ENCODE peak calls at places on chromosomes 7 and 10, in eight cellular contexts. N is effector memory CD8-positive, alpha-beta T cell; O is naive thymus-derived CD4-positive, alpha-beta T cell; L is putamen; F is nucleus accumbens; G is effector memory CD4-positive, alpha-beta T cell; W is pons; K is mesothelial cell of epicardium. U is an unnamed sample.

GRCh38 chr10:114507449-114507848 is 103.1 kb upstream of the AFAP1L2 start:
- DNase-seq in L (no peak), F (no peak), W (no peak), K (peak; percentile 34), O (no peak), G (no peak), N (no peak), U (no peak)

GRCh38 chr7:50372921-50373320 is 68.4 kb downstream of the IKZF1 start:
- DNase-seq in F (no peak), W (no peak), G (no peak), K (no peak), L (no peak), O (no peak), N (no peak), U (no peak)

GRCh38 chr7:17279081-17279480 is 19.4 kb upstream of the AHR start:
- DNase-seq in N (no peak), O (no peak), G (no peak), L (no peak), F (no peak), K (no peak), W (no peak), U (no peak)

GRCh38 chr10:60130130-60130579 is 223.8 kb upstream of the CCDC6 start:
- DNase-seq in L (no peak), G (no peak), O (no peak), F (no peak), W (no peak), N (no peak), K (no peak), U (no peak)

GRCh38 chr7:127824682-127825081 is 172.7 kb downstream of the SND1 start:
- DNase-seq in K (no peak), W (no peak), G (no peak), F (no peak), L (no peak), O (no peak), N (no peak), U (no peak)

GRCh38 chr7:73681031-73681430 is 2.2 kb downstream of the DNAJC30 start:
- DNase-seq in W (no peak), N (no peak), O (no peak), K (no peak), F (no peak), G (no peak), L (no peak), U (no peak)

GRCh38 chr7:69656077-69656476 is 57.8 kb downstream of the AUTS2 start:
- DNase-seq in L (no peak), N (no peak), W (no peak), O (no peak), K (no peak), G (no peak), F (no peak), U (no peak)

GRCh38 chr10:50653142-50653541 is 29.4 kb upstream of the SGMS1 start:
- DNase-seq in N (peak; percentile 30), F (peak; percentile 20), K (no peak), L (peak; percentile 18), W (peak; percentile 59), O (no peak), G (no peak), U (no peak)

GRCh38 chr10:113666682-113667252 is 2.9 kb upstream of the NRAP start:
- DNase-seq in K (no peak), N (no peak), W (no peak), F (no peak), O (no peak), L (no peak), G (no peak), U (no peak)

GRCh38 chr7:33982425-33982786 is 77.1 kb downstream of the BMPER start:
- DNase-seq in W (no peak), G (no peak), F (no peak), L (no peak), O (no peak), K (no peak), N (no peak), U (no peak)

GRCh38 chr10:3759397-3759796 is 25.6 kb downstream of the KLF6 start:
- DNase-seq in K (no peak), W (no peak), O (no peak), N (no peak), F (no peak), L (no peak), G (no peak), U (no peak)

GRCh38 chr7:26153246-26153822 is 1.3 kb downstream of the NFE2L3 start:
- DNase-seq in G (no peak), L (no peak), F (no peak), N (no peak), K (no peak), W (no peak), O (no peak), U (no peak)

GRCh38 chr10:123250640-123251039 is 96.4 kb downstream of the BUB3 start:
- DNase-seq in W (no peak), L (no peak), N (no peak), O (no peak), F (no peak), G (no peak), K (no peak), U (no peak)

GRCh38 chr10:30080161-30080560 is 20.8 kb upstream of the JCAD start:
- DNase-seq in O (no peak), K (no peak), F (no peak), W (no peak), N (no peak), G (no peak), L (no peak), U (no peak)

GRCh38 chr7:137626469-137627067 is 220.2 kb downstream of the DGKI start:
- DNase-seq in O (no peak), N (peak; percentile 1), G (peak; percentile 0), L (peak; percentile 26), K (peak; percentile 34), W (peak; percentile 79), F (peak; percentile 39), U (no peak)

GRCh38 chr10:58696736-58697135 is 184.1 kb downstream of the BICC1 start:
- DNase-seq in O (no peak), W (no peak), K (no peak), G (no peak), N (no peak), F (no peak), L (no peak), U (no peak)

GRCh38 chr7:102446387-102447156 is 13.2 kb downstream of the ORAI2 start:
- DNase-seq in W (no peak), N (no peak), O (no peak), L (no peak), F (no peak), G (no peak), K (no peak), U (no peak)

GRCh38 chr7:37445064-37445723 is 3.5 kb downstream of the ELMO1 start:
- DNase-seq in W (peak; percentile 79), G (no peak), O (no peak), L (no peak), K (no peak), F (no peak), N (no peak), U (no peak)

GRCh38 chr7:83655951-83656556 is 7.1 kb upstream of the SEMA3E start:
- DNase-seq in K (no peak), L (peak; percentile 15), F (peak; percentile 6), N (no peak), O (no peak), W (peak; percentile 58), G (no peak), U (no peak)

GRCh38 chr7:75819711-75820110 is 6.1 kb upstream of the CCL24 start:
- DNase-seq in O (no peak), F (no peak), N (no peak), W (no peak), L (no peak), G (no peak), K (no peak), U (no peak)

GRCh38 chr7:114416089-114416990 is 1.7 kb downstream of the FOXP2 start:
- DNase-seq in F (no peak), K (no peak), N (no peak), L (no peak), G (no peak), O (no peak), W (no peak), U (no peak)

GRCh38 chr10:500876-501275 is 188.6 kb downstream of the DIP2C start:
- DNase-seq in W (no peak), G (no peak), O (no peak), N (no peak), L (no peak), K (no peak), F (no peak), U (no peak)

GRCh38 chr7:141785711-141786552 is 4.1 kb upstream of the TAS2R5 start:
- DNase-seq in F (no peak), K (no peak), O (no peak), N (peak; percentile 9), G (no peak), W (peak; percentile 76), L (peak; percentile 43), U (no peak)

GRCh38 chr10:9211228-9211627 is 1156.7 kb downstream of the GATA3 start:
- DNase-seq in N (no peak), W (no peak), O (no peak), G (no peak), K (no peak), F (no peak), L (no peak), U (no peak)

GRCh38 chr10:25556457-25556856 is 377.6 kb upstream of the MYO3A start:
- DNase-seq in K (no peak), N (no peak), W (no peak), F (no peak), L (no peak), G (no peak), O (no peak), U (no peak)

GRCh38 chr10:132551808-132552130 is 14.2 kb downstream of the INPP5A start:
- DNase-seq in L (no peak), G (no peak), O (no peak), W (no peak), K (no peak), F (no peak), N (no peak), U (no peak)

GRCh38 chr7:47458057-47458456 is 123.9 kb downstream of the TNS3 start:
- DNase-seq in N (no peak), W (no peak), F (no peak), G (no peak), L (no peak), O (no peak), K (no peak), U (no peak)

GRCh38 chr7:94055963-94056362 is 51.8 kb upstream of the BET1 start:
- DNase-seq in W (no peak), L (no peak), K (no peak), N (no peak), G (no peak), F (no peak), O (no peak), U (no peak)

GRCh38 chr7:132865766-132866531 is 215.9 kb downstream of the CHCHD3 start:
- DNase-seq in N (no peak), L (no peak), K (no peak), O (no peak), W (no peak), G (no peak), F (no peak), U (no peak)

GRCh38 chr10:120503695-120504094 is 46.7 kb downstream of the PLPP4 start:
- DNase-seq in K (no peak), F (no peak), L (no peak), G (no peak), O (no peak), W (no peak), N (no peak), U (no peak)

GRCh38 chr10:26557641-26558014 is 119.5 kb downstream of the APBB1IP start:
- DNase-seq in W (no peak), K (no peak), O (no peak), N (no peak), F (no peak), L (no peak), G (no peak), U (no peak)

GRCh38 chr7:33790746-33791145 is 114.6 kb upstream of the BMPER start:
- DNase-seq in N (no peak), K (no peak), O (no peak), W (no peak), F (no peak), G (no peak), L (no peak), U (no peak)

GRCh38 chr7:31020652-31021051 is 31.5 kb upstream of the ADCYAP1R1 start:
- DNase-seq in F (no peak), O (no peak), L (no peak), W (no peak), N (no peak), G (no peak), K (no peak), U (no peak)

GRCh38 chr7:30276203-30276900 is 8.0 kb upstream of the ZNRF2 start:
- DNase-seq in O (peak; percentile 10), G (peak; percentile 20), L (peak; percentile 47), K (no peak), F (peak; percentile 43), N (peak; percentile 56), W (peak; percentile 80), U (peak; percentile 22)